ENCODE peak calls at places on chromosome 10, in eight cellular contexts. L is astrocyte, N is H9, K is fibroblast of lung, W is MM.1S, M is H1, E is GM23248, R is neural progenitor cell. H is an unnamed sample.

GRCh38 chr10:106424076-106424475 is 740.4 kb downstream of the SORCS1 start:
- DNase-seq in N (no peak), W (no peak), K (peak; percentile 90), M (no peak), R (no peak), L (peak; percentile 90), E (peak; percentile 89), H (no peak)

GRCh38 chr10:62818426-62819011 is 2.4 kb upstream of the EGR2 start:
- DNase-seq in N (peak; percentile 77), K (peak; percentile 38), E (peak; percentile 51), M (peak; percentile 81), W (no peak), L (no peak), R (peak; percentile 83), H (peak; percentile 85)

GRCh38 chr10:63573068-63573697 is 52.0 kb downstream of the REEP3 start:
- DNase-seq in N (no peak), E (peak; percentile 14), L (peak; percentile 75), M (no peak), R (no peak), W (peak; percentile 70), K (peak; percentile 76), H (no peak)

GRCh38 chr10:129334326-129334725 is 132.7 kb upstream of the MGMT start:
- DNase-seq in R (peak; percentile 15), N (no peak), W (no peak), L (no peak), M (no peak), E (no peak), K (no peak), H (no peak)

GRCh38 chr10:80137031-80137712 is 4.6 kb downstream of the PLAC9 start:
- DNase-seq in M (no peak), W (no peak), L (no peak), R (peak; percentile 11), K (no peak), N (no peak), E (peak; percentile 89), H (no peak)

GRCh38 chr10:131886181-131886716 is 14.6 kb upstream of the PPP2R2D start:
- DNase-seq in W (no peak), R (no peak), M (no peak), E (no peak), L (no peak), N (peak; percentile 15), K (no peak), H (no peak)

GRCh38 chr10:87764072-87764934 is 53.7 kb downstream of the ATAD1 start:
- DNase-seq in R (no peak), E (no peak), M (no peak), N (no peak), L (no peak), W (no peak), K (no peak), H (no peak)

GRCh38 chr10:84159076-84159475 is 14.5 kb upstream of the GPR15LG start:
- DNase-seq in W (no peak), E (no peak), M (no peak), K (no peak), L (no peak), N (no peak), R (no peak), H (no peak)

GRCh38 chr10:3102721-3103410 is 35.5 kb downstream of the PFKP start:
- DNase-seq in M (no peak), K (peak; percentile 71), L (peak; percentile 66), R (no peak), E (peak; percentile 39), N (no peak), W (no peak), H (no peak)

GRCh38 chr10:110137142-110137545 is 70.3 kb upstream of the MXI1 start:
- DNase-seq in L (peak; percentile 38), K (peak; percentile 60), W (peak; percentile 67), R (peak; percentile 70), N (no peak), M (no peak), E (peak; percentile 88), H (no peak)

GRCh38 chr10:119724630-119725549 is 960 bp upstream of the INPP5F start:
- DNase-seq in N (no peak), L (peak; percentile 33), R (no peak), E (peak; percentile 48), M (peak; percentile 59), K (peak; percentile 49), W (peak; percentile 44), H (no peak)

GRCh38 chr10:132122939-132123445 is 57.2 kb downstream of the JAKMIP3 start:
- DNase-seq in K (no peak), R (no peak), W (no peak), L (no peak), E (no peak), M (no peak), N (no peak), H (no peak)

GRCh38 chr10:119245272-119245671 is 37.9 kb downstream of the GRK5 start:
- DNase-seq in W (no peak), L (no peak), M (no peak), K (no peak), N (no peak), E (no peak), R (no peak), H (no peak)

GRCh38 chr10:50375051-50375452 is 123.7 kb upstream of the ASAH2 start:
- DNase-seq in W (no peak), R (no peak), L (no peak), N (no peak), K (no peak), E (no peak), M (no peak), H (no peak)

GRCh38 chr10:129775681-129776080 is 188.4 kb downstream of the EBF3 start:
- DNase-seq in R (no peak), W (no peak), K (no peak), N (peak; percentile 17), L (no peak), E (no peak), M (no peak), H (peak; percentile 35)

GRCh38 chr10:69172241-69172998 is 7.6 kb upstream of the SUPV3L1 start:
- DNase-seq in L (no peak), N (no peak), E (peak; percentile 63), M (no peak), R (no peak), W (no peak), K (no peak), H (no peak)

GRCh38 chr10:72321248-72322029 is 33.3 kb downstream of the DNAJB12 start:
- DNase-seq in W (no peak), L (no peak), M (no peak), R (no peak), K (no peak), E (no peak), N (no peak), H (peak; percentile 61)

GRCh38 chr10:79243211-79244067 is 103.8 kb upstream of the PPIF start:
- DNase-seq in N (peak; percentile 65), L (no peak), M (peak; percentile 73), K (peak; percentile 51), R (peak; percentile 91), E (peak; percentile 77), W (peak; percentile 77), H (peak; percentile 87)

GRCh38 chr10:124072541-124072940 is 20.9 kb downstream of the CHST15 start:
- DNase-seq in R (no peak), K (no peak), L (no peak), W (peak; percentile 69), E (no peak), M (no peak), N (no peak), H (no peak)

GRCh38 chr10:110368002-110368401 is 63.3 kb upstream of the SMNDC1 start:
- DNase-seq in M (no peak), N (no peak), W (no peak), L (no peak), K (no peak), R (no peak), E (no peak), H (no peak)

GRCh38 chr10:21737061-21737460 is 203.0 kb downstream of the MLLT10 start:
- DNase-seq in E (no peak), R (no peak), M (no peak), L (no peak), N (no peak), W (no peak), K (no peak), H (no peak)

GRCh38 chr10:16458196-16458977 is 21.6 kb downstream of the PTER start:
- DNase-seq in R (no peak), K (no peak), M (no peak), N (no peak), E (no peak), W (no peak), L (no peak), H (no peak)

GRCh38 chr10:16459428-16459939 is 22.7 kb downstream of the PTER start:
- DNase-seq in N (no peak), L (no peak), R (no peak), K (no peak), E (no peak), W (no peak), M (no peak), H (no peak)
- H3K9ac ChIP-seq in N (no peak overlapping the region), L (no peak overlapping the region), R (no peak overlapping the region), K (no peak overlapping the region), E (no peak overlapping the region), W (no peak overlapping the region), M (no peak overlapping the region), H (no peak overlapping the region)

GRCh38 chr10:6579904-6580278 is at the start of gene PRKCQ:
- DNase-seq in M (no peak), K (peak; percentile 42), W (no peak), L (peak; percentile 30), N (peak; percentile 59), R (no peak), E (no peak), H (no peak)
- H3K9ac ChIP-seq in M (peak within 1 kb of the TSS; percentile 74), K (peak within 1 kb of the TSS; percentile 20), W (peak within 1 kb of the TSS; percentile 81), L (peak within 1 kb of the TSS; percentile 74), N (peak within 1 kb of the TSS; percentile 92), R (no peak within 1 kb of the TSS), E (no peak within 1 kb of the TSS), H (peak within 1 kb of the TSS; percentile 69)

GRCh38 chr10:76430330-76430729 is 998.9 kb downstream of the LRMDA start:
- DNase-seq in N (no peak), W (no peak), L (peak; percentile 15), K (peak; percentile 40), E (peak; percentile 46), R (no peak), M (no peak), H (no peak)
- H3K9ac ChIP-seq in N (no peak overlapping the region), W (no peak overlapping the region), L (peak overlapping the region; percentile 19), K (no peak overlapping the region), E (no peak overlapping the region), R (no peak overlapping the region), M (no peak overlapping the region), H (no peak overlapping the region)

DNA sequence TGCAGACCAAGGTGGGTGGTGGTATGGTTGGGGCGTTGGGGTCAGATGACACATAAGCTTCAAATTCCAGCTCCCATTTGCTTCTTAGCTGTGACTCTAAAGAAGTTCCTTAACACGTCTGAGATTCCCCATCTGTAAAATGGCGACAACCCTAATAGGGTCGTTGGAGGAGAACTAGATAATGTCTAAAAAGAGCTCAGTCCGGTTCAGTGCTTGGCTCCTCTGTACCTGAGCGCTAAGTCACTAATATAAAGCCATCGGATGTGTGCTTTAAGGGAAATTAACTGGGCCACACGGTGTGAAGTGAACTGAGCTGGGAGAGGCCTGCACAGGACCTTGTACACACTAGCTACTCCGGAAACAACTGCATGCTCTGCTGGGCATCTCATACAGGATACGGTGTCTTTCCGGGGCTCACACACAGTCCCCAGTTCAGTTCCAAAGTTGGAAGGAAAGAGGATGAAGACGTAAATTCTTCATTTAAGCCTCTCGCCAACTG is 476 bp upstream of the ZFYVE27 start:
- DNase-seq in W (no peak), N (no peak), E (no peak), L (no peak), K (no peak), R (no peak), M (no peak), H (no peak)
- H3K9ac ChIP-seq in W (peak overlapping the region; percentile 3), N (no peak overlapping the region), E (peak overlapping the region; percentile 97), L (no peak overlapping the region), K (no peak overlapping the region), R (no peak overlapping the region), M (no peak overlapping the region), H (no peak overlapping the region)

H was measured in endodermal cell.